ENCODE peak calls at places on chromosomes 12 and 14, in eight cellular contexts. One of them, this sample, is unnamed.

GRCh38 chr14:96482986-96483385 is 19.2 kb upstream of the PAPOLA start:
- DNase-seq in AG04449: no peak
- DNase-seq in uterus: no peak
- DNase-seq in fibroblast of mammary gland: no peak
- DNase-seq in neural crest cell: no peak
- DNase-seq in suprapubic skin: no peak
- DNase-seq in BE2C: peak
- DNase-seq in endothelial cell of umbilical vein: no peak
- DNase-seq in this sample: no peak

GRCh38 chr12:130672122-130672825 is 43.8 kb downstream of the RIMBP2 start:
- DNase-seq in AG04449: no peak
- DNase-seq in uterus: no peak
- DNase-seq in fibroblast of mammary gland: no peak
- DNase-seq in neural crest cell: no peak
- DNase-seq in suprapubic skin: no peak
- DNase-seq in BE2C: peak
- DNase-seq in endothelial cell of umbilical vein: no peak
- DNase-seq in this sample: no peak

GRCh38 chr12:2794261-2794735 is 472 bp upstream of the FKBP4 start:
- DNase-seq in AG04449: no peak
- DNase-seq in uterus: no peak
- DNase-seq in fibroblast of mammary gland: peak
- DNase-seq in neural crest cell: no peak
- DNase-seq in suprapubic skin: peak
- DNase-seq in BE2C: peak
- DNase-seq in endothelial cell of umbilical vein: no peak
- DNase-seq in this sample: peak

GRCh38 chr14:30223385-30223785 is 295.7 kb upstream of the PRKD1 start:
- DNase-seq in AG04449: no peak
- DNase-seq in uterus: peak
- DNase-seq in fibroblast of mammary gland: peak
- DNase-seq in neural crest cell: no peak
- DNase-seq in suprapubic skin: peak
- DNase-seq in BE2C: peak
- DNase-seq in endothelial cell of umbilical vein: peak
- DNase-seq in this sample: peak

GRCh38 chr12:110002691-110003515 is 3.7 kb downstream of the ANKRD13A start:
- DNase-seq in AG04449: no peak
- DNase-seq in uterus: no peak
- DNase-seq in fibroblast of mammary gland: peak
- DNase-seq in neural crest cell: no peak
- DNase-seq in suprapubic skin: no peak
- DNase-seq in BE2C: no peak
- DNase-seq in endothelial cell of umbilical vein: no peak
- DNase-seq in this sample: no peak

GRCh38 chr12:28974166-28974565 is 174.9 kb upstream of the FAR2 start:
- DNase-seq in AG04449: peak
- DNase-seq in uterus: no peak
- DNase-seq in fibroblast of mammary gland: peak
- DNase-seq in neural crest cell: no peak
- DNase-seq in suprapubic skin: no peak
- DNase-seq in BE2C: no peak
- DNase-seq in endothelial cell of umbilical vein: no peak
- DNase-seq in this sample: no peak

GRCh38 chr14:24566318-24566717 is 9.7 kb downstream of the CTSG start:
- DNase-seq in AG04449: no peak
- DNase-seq in uterus: no peak
- DNase-seq in fibroblast of mammary gland: no peak
- DNase-seq in neural crest cell: no peak
- DNase-seq in suprapubic skin: no peak
- DNase-seq in BE2C: no peak
- DNase-seq in endothelial cell of umbilical vein: no peak
- DNase-seq in this sample: no peak

GRCh38 chr12:25102402-25102801 is 92.6 kb downstream of the DNAI7 start:
- DNase-seq in AG04449: no peak
- DNase-seq in uterus: no peak
- DNase-seq in fibroblast of mammary gland: no peak
- DNase-seq in neural crest cell: no peak
- DNase-seq in suprapubic skin: no peak
- DNase-seq in BE2C: no peak
- DNase-seq in endothelial cell of umbilical vein: no peak
- DNase-seq in this sample: no peak

GRCh38 chr14:74249433-74250375 is 10.5 kb downstream of the VSX2 start:
- DNase-seq in AG04449: no peak
- DNase-seq in uterus: no peak
- DNase-seq in fibroblast of mammary gland: no peak
- DNase-seq in neural crest cell: no peak
- DNase-seq in suprapubic skin: no peak
- DNase-seq in BE2C: no peak
- DNase-seq in endothelial cell of umbilical vein: no peak
- DNase-seq in this sample: no peak

GRCh38 chr14:76201162-76201561 is 49.4 kb downstream of the GPATCH2L start:
- DNase-seq in AG04449: peak
- DNase-seq in uterus: no peak
- DNase-seq in fibroblast of mammary gland: peak
- DNase-seq in neural crest cell: no peak
- DNase-seq in suprapubic skin: no peak
- DNase-seq in BE2C: no peak
- DNase-seq in endothelial cell of umbilical vein: no peak
- DNase-seq in this sample: no peak

GRCh38 chr12:65824314-65824563 is at the start of gene HMGA2:
- DNase-seq in AG04449: no peak
- DNase-seq in uterus: no peak
- DNase-seq in fibroblast of mammary gland: peak
- DNase-seq in neural crest cell: peak
- DNase-seq in suprapubic skin: peak
- DNase-seq in BE2C: peak
- DNase-seq in endothelial cell of umbilical vein: peak
- DNase-seq in this sample: no peak

GRCh38 chr14:20714593-20715250 is 26.2 kb downstream of the ANG start:
- DNase-seq in AG04449: no peak
- DNase-seq in uterus: peak
- DNase-seq in fibroblast of mammary gland: peak
- DNase-seq in neural crest cell: no peak
- DNase-seq in suprapubic skin: no peak
- DNase-seq in BE2C: no peak
- DNase-seq in endothelial cell of umbilical vein: peak
- DNase-seq in this sample: peak

GRCh38 chr12:91098942-91099341 is 12.4 kb downstream of the LUM start:
- DNase-seq in AG04449: peak
- DNase-seq in uterus: peak
- DNase-seq in fibroblast of mammary gland: peak
- DNase-seq in neural crest cell: no peak
- DNase-seq in suprapubic skin: no peak
- DNase-seq in BE2C: no peak
- DNase-seq in endothelial cell of umbilical vein: no peak
- DNase-seq in this sample: no peak

GRCh38 chr12:63991036-63991547 is 146.6 kb downstream of the SRGAP1 start:
- DNase-seq in AG04449: no peak
- DNase-seq in uterus: no peak
- DNase-seq in fibroblast of mammary gland: no peak
- DNase-seq in neural crest cell: no peak
- DNase-seq in suprapubic skin: no peak
- DNase-seq in BE2C: no peak
- DNase-seq in endothelial cell of umbilical vein: no peak
- DNase-seq in this sample: no peak

DNA sequence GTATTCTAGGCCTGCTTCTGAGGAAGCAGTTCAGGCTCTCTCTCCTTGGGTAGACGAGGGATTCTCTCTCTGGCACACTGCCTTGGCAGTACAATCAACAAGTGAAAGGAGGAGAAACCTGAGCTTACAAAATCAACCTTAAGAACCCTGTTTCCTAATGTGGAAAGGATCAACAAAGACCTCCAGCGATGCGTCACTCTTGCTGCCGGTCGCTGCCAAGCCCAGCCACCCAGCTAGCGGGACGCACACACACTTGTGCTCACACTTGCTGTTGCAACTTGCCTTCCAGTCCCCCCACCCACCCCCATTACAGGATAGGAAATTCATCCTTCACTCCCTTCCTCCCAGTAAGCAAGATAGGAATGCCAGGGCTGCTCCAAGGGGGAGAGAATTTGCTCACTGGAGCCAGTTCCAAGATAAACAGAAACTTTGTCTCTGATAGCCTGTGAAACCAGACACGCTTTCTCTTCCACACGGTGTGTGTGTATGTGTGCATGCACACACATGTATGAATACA is 144.3 kb downstream of the BCL11B start:
- DNase-seq in AG04449: peak
- DNase-seq in uterus: no peak
- DNase-seq in fibroblast of mammary gland: no peak
- DNase-seq in neural crest cell: no peak
- DNase-seq in suprapubic skin: no peak
- DNase-seq in BE2C: no peak
- DNase-seq in endothelial cell of umbilical vein: no peak
- DNase-seq in this sample: peak
- TF ChIP-seq CTCF in AG04449: no peak
- TF ChIP-seq CTCF in uterus: no peak
- TF ChIP-seq CTCF in fibroblast of mammary gland: no peak
- TF ChIP-seq CTCF in neural crest cell: no peak
- TF ChIP-seq CTCF in suprapubic skin: no peak
- TF ChIP-seq CTCF in BE2C: no peak
- TF ChIP-seq CTCF in endothelial cell of umbilical vein: no peak
- TF ChIP-seq CTCF in this sample: no peak

DNA sequence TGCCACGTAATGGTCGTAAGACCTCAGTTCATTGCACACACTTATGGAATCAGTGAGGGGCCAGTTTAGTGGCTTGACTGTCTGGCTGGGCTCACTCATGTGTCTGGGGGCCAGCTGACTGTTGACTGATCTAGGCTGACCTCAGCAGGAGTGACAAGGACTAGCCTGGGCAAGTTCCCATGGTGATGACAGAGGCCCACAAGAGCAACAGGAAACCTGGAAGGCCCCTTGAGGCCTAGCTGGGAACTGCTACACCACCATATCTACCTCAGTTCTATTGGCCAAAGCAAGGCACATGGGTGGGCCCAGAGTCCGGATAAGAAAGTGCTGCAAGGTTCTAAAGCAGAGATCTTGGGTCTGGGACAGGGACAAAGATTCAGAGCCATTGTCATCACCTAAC is 21.3 kb upstream of the RFLNA start:
- DNase-seq in AG04449: no peak
- DNase-seq in uterus: no peak
- DNase-seq in fibroblast of mammary gland: peak
- DNase-seq in neural crest cell: peak
- DNase-seq in suprapubic skin: no peak
- DNase-seq in BE2C: peak
- DNase-seq in endothelial cell of umbilical vein: peak
- DNase-seq in this sample: no peak
- TF ChIP-seq CTCF in AG04449: no peak
- TF ChIP-seq CTCF in uterus: no peak
- TF ChIP-seq CTCF in fibroblast of mammary gland: peak
- TF ChIP-seq CTCF in neural crest cell: peak
- TF ChIP-seq CTCF in suprapubic skin: no peak
- TF ChIP-seq CTCF in BE2C: peak
- TF ChIP-seq CTCF in endothelial cell of umbilical vein: peak
- TF ChIP-seq CTCF in this sample: no peak

GRCh38 chr14:87160964-87161363 is 832.0 kb downstream of the GALC start:
- DNase-seq in AG04449: no peak
- DNase-seq in uterus: peak
- DNase-seq in fibroblast of mammary gland: no peak
- DNase-seq in neural crest cell: no peak
- DNase-seq in suprapubic skin: no peak
- DNase-seq in BE2C: no peak
- DNase-seq in endothelial cell of umbilical vein: no peak
- DNase-seq in this sample: no peak
- TF ChIP-seq CTCF in AG04449: no peak
- TF ChIP-seq CTCF in uterus: no peak
- TF ChIP-seq CTCF in fibroblast of mammary gland: no peak
- TF ChIP-seq CTCF in neural crest cell: no peak
- TF ChIP-seq CTCF in suprapubic skin: no peak
- TF ChIP-seq CTCF in BE2C: no peak
- TF ChIP-seq CTCF in endothelial cell of umbilical vein: no peak
- TF ChIP-seq CTCF in this sample: no peak

GRCh38 chr12:15280930-15281329 is 41.4 kb upstream of the PTPRO start:
- DNase-seq in AG04449: no peak
- DNase-seq in uterus: no peak
- DNase-seq in fibroblast of mammary gland: no peak
- DNase-seq in neural crest cell: no peak
- DNase-seq in suprapubic skin: no peak
- DNase-seq in BE2C: no peak
- DNase-seq in endothelial cell of umbilical vein: no peak
- DNase-seq in this sample: no peak

GRCh38 chr12:15278816-15279658 is 43.3 kb upstream of the PTPRO start:
- DNase-seq in AG04449: no peak
- DNase-seq in uterus: peak
- DNase-seq in fibroblast of mammary gland: peak
- DNase-seq in neural crest cell: no peak
- DNase-seq in suprapubic skin: peak
- DNase-seq in BE2C: peak
- DNase-seq in endothelial cell of umbilical vein: peak
- DNase-seq in this sample: peak

GRCh38 chr12:15274561-15274967 is 47.7 kb upstream of the PTPRO start:
- DNase-seq in AG04449: no peak
- DNase-seq in uterus: peak
- DNase-seq in fibroblast of mammary gland: peak
- DNase-seq in neural crest cell: no peak
- DNase-seq in suprapubic skin: no peak
- DNase-seq in BE2C: peak
- DNase-seq in endothelial cell of umbilical vein: no peak
- DNase-seq in this sample: no peak

GRCh38 chr12:15273896-15274295 is 48.4 kb upstream of the PTPRO start:
- DNase-seq in AG04449: no peak
- DNase-seq in uterus: no peak
- DNase-seq in fibroblast of mammary gland: no peak
- DNase-seq in neural crest cell: no peak
- DNase-seq in suprapubic skin: no peak
- DNase-seq in BE2C: no peak
- DNase-seq in endothelial cell of umbilical vein: no peak
- DNase-seq in this sample: no peak

GRCh38 chr12:15276088-15276698 is 46.1 kb upstream of the PTPRO start:
- DNase-seq in AG04449: no peak
- DNase-seq in uterus: peak
- DNase-seq in fibroblast of mammary gland: peak
- DNase-seq in neural crest cell: peak
- DNase-seq in suprapubic skin: no peak
- DNase-seq in BE2C: peak
- DNase-seq in endothelial cell of umbilical vein: peak
- DNase-seq in this sample: no peak
- TF ChIP-seq CTCF in AG04449: peak
- TF ChIP-seq CTCF in uterus: peak
- TF ChIP-seq CTCF in fibroblast of mammary gland: peak
- TF ChIP-seq CTCF in neural crest cell: peak
- TF ChIP-seq CTCF in suprapubic skin: peak
- TF ChIP-seq CTCF in BE2C: peak
- TF ChIP-seq CTCF in endothelial cell of umbilical vein: peak
- TF ChIP-seq CTCF in this sample: peak